ENCODE peak calls at places on chromosome 13, in four cellular contexts. T is lung, U is keratinocyte, V is AG04450. H is an unnamed sample. For H3K27me3, the result is how much of the 10 kb centered on the place peaks cover.

GRCh38 chr13:99985886-99986527 is 4.4 kb downstream of the ZIC2 start:
- DNase-seq in T (no peak), U (no peak), V (no peak), H (no peak)

GRCh38 chr13:39784347-39784746 is 128.9 kb downstream of the COG6 start:
- DNase-seq in T (no peak), U (no peak), V (peak), H (no peak)

GRCh38 chr13:43787518-43787891 is 733 bp upstream of the ENOX1 start:
- DNase-seq in T (no peak), U (no peak), V (no peak), H (no peak)

GRCh38 chr13:90594694-90595093 is 752.8 kb upstream of the MIR17HG start:
- DNase-seq in T (no peak), U (peak), V (no peak), H (peak)

GRCh38 chr13:31172001-31172400 is 10.3 kb upstream of the HSPH1 start:
- DNase-seq in T (no peak), U (no peak), V (no peak), H (no peak)

GRCh38 chr13:59633290-59633689 is 530.4 kb downstream of the DIAPH3 start:
- DNase-seq in T (no peak), U (no peak), V (no peak), H (no peak)

GRCh38 chr13:110503037-110503901 is 58.3 kb downstream of the RAB20 start:
- DNase-seq in T (no peak), U (no peak), V (no peak), H (no peak)

GRCh38 chr13:92387245-92387644 is 839.4 kb upstream of the GPC6 start:
- DNase-seq in T (no peak), U (no peak), V (no peak), H (no peak)

GRCh38 chr13:64075543-64076271 is 2660.1 kb upstream of the PCDH20 start:
- DNase-seq in T (no peak), U (no peak), V (no peak), H (no peak)

GRCh38 chr13:34025746-34026145 is 207.8 kb downstream of the RFC3 start:
- DNase-seq in T (no peak), U (no peak), V (no peak), H (peak)

GRCh38 chr13:23462815-23463559 is 29.5 kb upstream of the SACS start:
- DNase-seq in T (no peak), U (no peak), V (no peak), H (no peak)

GRCh38 chr13:52738719-52739467 is 727 bp downstream of the CNMD start:
- DNase-seq in T (no peak), U (no peak), V (no peak), H (no peak)

GRCh38 chr13:97369269-97369893 is 64.6 kb upstream of the RAP2A start:
- DNase-seq in T (no peak), U (no peak), V (no peak), H (no peak)

GRCh38 chr13:76129305-76130040 is 493.3 kb downstream of the LMO7 start:
- DNase-seq in T (no peak), U (no peak), V (no peak), H (no peak)

GRCh38 chr13:44648392-44649117 is 72.4 kb upstream of the TSC22D1 start:
- DNase-seq in T (no peak), U (no peak), V (no peak), H (no peak)

GRCh38 chr13:35484384-35484783 is 7.9 kb upstream of the MAB21L1 start:
- DNase-seq in T (no peak), U (no peak), V (no peak), H (no peak)

GRCh38 chr13:26872444-26873173 is 112.0 kb upstream of the GPR12 start:
- DNase-seq in T (no peak), U (no peak), V (no peak), H (no peak)

GRCh38 chr13:60369242-60369641 is 27.8 kb upstream of the TDRD3 start:
- DNase-seq in T (no peak), U (no peak), V (no peak), H (no peak)

DNA sequence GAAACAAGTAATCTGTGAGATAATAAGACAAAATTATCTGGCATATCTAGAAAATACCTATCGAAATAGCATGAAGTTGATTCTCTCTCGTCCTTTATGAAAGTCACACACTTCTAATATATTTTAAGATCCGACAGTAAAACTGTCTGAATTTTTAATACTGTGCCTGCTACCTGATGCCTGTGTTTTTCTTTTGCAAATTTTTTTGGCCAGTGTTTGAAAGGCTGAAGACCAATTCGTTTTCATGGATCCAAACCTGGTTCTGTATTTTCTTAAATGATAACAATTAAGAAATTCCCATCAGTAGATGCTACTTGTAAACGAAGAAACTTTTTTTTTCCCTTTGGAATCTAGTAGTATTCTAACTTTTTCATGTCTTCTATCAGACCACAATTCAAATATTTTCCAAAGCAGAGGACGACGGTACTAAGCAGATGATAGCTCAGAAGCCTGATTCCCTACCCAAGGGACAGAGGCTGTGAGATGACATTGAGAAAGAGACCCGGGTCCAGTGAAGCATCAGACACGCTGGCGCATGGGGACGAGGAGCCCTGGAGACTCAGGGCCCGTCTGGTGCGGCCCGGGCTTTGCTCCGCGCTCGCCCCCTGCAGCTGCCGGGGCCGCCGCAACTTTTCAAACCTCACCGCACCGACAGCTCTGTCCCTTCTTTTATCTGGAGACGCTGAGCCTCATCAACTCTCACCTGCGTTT is 49.5 kb upstream of the PABPC3 start:
- DNase-seq in T (no peak), U (no peak), V (no peak), H (no peak)
- H3K4me3 ChIP-seq in T (no peak), U (peak), V (peak), H (no peak)

GRCh38 chr13:80975903-80976302 is 635.0 kb upstream of the SPRY2 start:
- DNase-seq in T (no peak), U (no peak), V (no peak), H (no peak)

GRCh38 chr13:80973721-80974120 is 632.8 kb upstream of the SPRY2 start:
- DNase-seq in T (no peak), U (no peak), V (no peak), H (no peak)

GRCh38 chr13:80977168-80977567 is 636.2 kb upstream of the SPRY2 start:
- DNase-seq in T (no peak), U (no peak), V (no peak), H (no peak)

GRCh38 chr13:80972857-80973478 is 632.0 kb upstream of the SPRY2 start:
- DNase-seq in T (no peak), U (no peak), V (no peak), H (no peak)
- H3K27me3 ChIP-seq in T (under half), U (under half), V (under half), H (under half)

GRCh38 chr13:29454931-29455481 is 140.5 kb downstream of the SLC7A1 start:
- DNase-seq in T (no peak), U (peak), V (no peak), H (peak)
- TF ChIP-seq CTCF in T (no peak), U (peak), V (peak), H (peak)

GRCh38 chr13:41460930-41461329 is 3.6 kb downstream of the RGCC start:
- DNase-seq in T (no peak), U (no peak), V (no peak), H (no peak)

GRCh38 chr13:41461527-41462124 is 4.3 kb downstream of the RGCC start:
- DNase-seq in T (no peak), U (no peak), V (no peak), H (no peak)

GRCh38 chr13:41458939-41459753 is 1.8 kb downstream of the RGCC start:
- DNase-seq in T (peak), U (no peak), V (no peak), H (no peak)

GRCh38 chr13:41458187-41458938 is 1.0 kb downstream of the RGCC start:
- DNase-seq in T (peak), U (no peak), V (no peak), H (no peak)

GRCh38 chr13:41459754-41460111 is 2.4 kb downstream of the RGCC start:
- DNase-seq in T (no peak), U (no peak), V (no peak), H (no peak)
- H3K4me3 ChIP-seq in T (peak), U (no peak), V (peak), H (no peak)

DNA sequence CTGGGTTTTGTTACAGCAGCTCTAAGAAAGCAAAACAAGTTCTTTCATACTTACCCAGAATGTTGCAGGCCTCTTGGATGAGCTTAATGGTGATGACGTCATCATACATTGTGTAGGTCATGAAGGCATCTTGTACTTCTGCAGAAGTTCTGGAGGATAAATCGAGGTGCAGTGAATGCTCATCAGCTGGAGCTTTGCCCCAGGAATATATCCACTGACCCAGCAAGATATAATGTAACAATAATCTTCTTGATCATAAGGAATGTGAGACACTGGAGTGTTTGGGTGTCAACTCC is 63.0 kb downstream of the C13orf42 start:
- DNase-seq in T (no peak), U (no peak), V (no peak), H (no peak)
- H3K27me3 ChIP-seq in T (under half), U (under half), V (under half), H (under half)

GRCh38 chr13:65966991-65967451 is 1263.1 kb downstream of the PCDH9 start:
- DNase-seq in T (no peak), U (no peak), V (no peak), H (no peak)
- TF ChIP-seq CTCF in T (no peak), U (peak), V (peak), H (peak)